ENCODE peak calls at places on chromosomes 3 and 15, in six cellular contexts. E is HCT116, S is GM12878, D is HepG2, U is K562, G is H1. Q is an unnamed sample.

GRCh38 chr3:182829761-182830405 is 36.6 kb downstream of the ATP11B start:
- DNase-seq in E (peak; percentile 27), S (no peak), D (no peak), U (no peak), G (no peak), Q (no peak)

GRCh38 chr15:59300618-59301139 is 72.0 kb downstream of the MYO1E start:
- DNase-seq in E (no peak), S (no peak), D (no peak), U (no peak), G (no peak), Q (no peak)

GRCh38 chr3:71998995-71999673 is 214.2 kb upstream of the PROK2 start:
- DNase-seq in E (no peak), S (no peak), D (no peak), U (no peak), G (no peak), Q (no peak)

GRCh38 chr3:127457094-127457475 is 133.4 kb downstream of the TPRA1 start:
- DNase-seq in E (no peak), S (no peak), D (no peak), U (no peak), G (peak; percentile 77), Q (no peak)

GRCh38 chr15:94494732-94495131 is 263.4 kb downstream of the MCTP2 start:
- DNase-seq in E (no peak), S (no peak), D (no peak), U (no peak), G (no peak), Q (no peak)

GRCh38 chr3:38454179-38454883 is 641 bp downstream of the ACVR2B start:
- DNase-seq in E (no peak), S (no peak), D (no peak), U (peak; percentile 77), G (peak; percentile 67), Q (no peak)

GRCh38 chr15:101182215-101182614 is 69.6 kb downstream of the CHSY1 start:
- DNase-seq in E (no peak), S (no peak), D (no peak), U (no peak), G (no peak), Q (no peak)

GRCh38 chr3:180543877-180544276 is 58.1 kb upstream of the TTC14 start:
- DNase-seq in E (no peak), S (no peak), D (no peak), U (no peak), G (no peak), Q (no peak)

GRCh38 chr15:48858401-48858800 is 19.5 kb upstream of the EID1 start:
- DNase-seq in E (no peak), S (no peak), D (no peak), U (peak; percentile 68), G (no peak), Q (no peak)

GRCh38 chr3:196055683-196056270 is 26.1 kb downstream of the TFRC start:
- DNase-seq in E (no peak), S (no peak), D (peak; percentile 89), U (no peak), G (no peak), Q (no peak)

GRCh38 chr3:8503871-8504610 is 2.4 kb downstream of the LMCD1 start:
- DNase-seq in E (no peak), S (no peak), D (peak; percentile 47), U (no peak), G (no peak), Q (no peak)

GRCh38 chr3:186198442-186198841 is 89.6 kb upstream of the ETV5 start:
- DNase-seq in E (no peak), S (no peak), D (no peak), U (no peak), G (no peak), Q (no peak)

GRCh38 chr15:31212956-31213694 is 111.6 kb upstream of the TRPM1 start:
- DNase-seq in E (no peak), S (no peak), D (no peak), U (no peak), G (no peak), Q (no peak)

GRCh38 chr3:97479740-97480139 is 284.8 kb upstream of the ARL6 start:
- DNase-seq in E (no peak), S (no peak), D (no peak), U (no peak), G (no peak), Q (no peak)

GRCh38 chr3:15903776-15904720 is 106.3 kb upstream of the ANKRD28 start:
- DNase-seq in E (no peak), S (no peak), D (no peak), U (no peak), G (no peak), Q (no peak)

GRCh38 chr15:96342611-96343528 is 12.4 kb downstream of the NR2F2 start:
- DNase-seq in E (no peak), S (no peak), D (no peak), U (no peak), G (peak; percentile 53), Q (no peak)

GRCh38 chr3:47578119-47578630 is 490 bp downstream of the CSPG5 start:
- DNase-seq in E (no peak), S (no peak), D (no peak), U (peak; percentile 91), G (peak; percentile 77), Q (no peak)

GRCh38 chr3:180534828-180535227 is 67.1 kb upstream of the TTC14 start:
- DNase-seq in E (no peak), S (no peak), D (no peak), U (no peak), G (no peak), Q (no peak)

GRCh38 chr3:58041182-58041825 is 33.1 kb downstream of the FLNB start:
- DNase-seq in E (no peak), S (no peak), D (peak; percentile 56), U (no peak), G (no peak), Q (no peak)

GRCh38 chr15:99476413-99477222 is 89.2 kb upstream of the MEF2A start:
- DNase-seq in E (no peak), S (no peak), D (peak; percentile 73), U (no peak), G (no peak), Q (no peak)

GRCh38 chr3:45003859-45004258 is 22.2 kb upstream of the CLEC3B start:
- DNase-seq in E (no peak), S (no peak), D (no peak), U (no peak), G (no peak), Q (no peak)

GRCh38 chr3:109731639-109732473 is 394.5 kb upstream of the DPPA4 start:
- DNase-seq in E (peak; percentile 29), S (no peak), D (peak; percentile 27), U (peak; percentile 7), G (peak; percentile 54), Q (peak; percentile 40)

GRCh38 chr15:48800811-48801460 is 9.9 kb downstream of the CEP152 start:
- DNase-seq in E (no peak), S (no peak), D (peak; percentile 26), U (peak; percentile 10), G (no peak), Q (no peak)

GRCh38 chr3:19816631-19817030 is 117.4 kb downstream of the EFHB start:
- DNase-seq in E (no peak), S (no peak), D (no peak), U (no peak), G (no peak), Q (no peak)

GRCh38 chr15:72796515-72797337 is 13.2 kb upstream of the ADPGK start:
- DNase-seq in E (peak; percentile 15), S (no peak), D (no peak), U (peak; percentile 72), G (peak; percentile 70), Q (no peak)

GRCh38 chr15:90711418-90711824 is 5.7 kb upstream of the BLM start:
- DNase-seq in E (no peak), S (no peak), D (no peak), U (no peak), G (no peak), Q (no peak)

DNA sequence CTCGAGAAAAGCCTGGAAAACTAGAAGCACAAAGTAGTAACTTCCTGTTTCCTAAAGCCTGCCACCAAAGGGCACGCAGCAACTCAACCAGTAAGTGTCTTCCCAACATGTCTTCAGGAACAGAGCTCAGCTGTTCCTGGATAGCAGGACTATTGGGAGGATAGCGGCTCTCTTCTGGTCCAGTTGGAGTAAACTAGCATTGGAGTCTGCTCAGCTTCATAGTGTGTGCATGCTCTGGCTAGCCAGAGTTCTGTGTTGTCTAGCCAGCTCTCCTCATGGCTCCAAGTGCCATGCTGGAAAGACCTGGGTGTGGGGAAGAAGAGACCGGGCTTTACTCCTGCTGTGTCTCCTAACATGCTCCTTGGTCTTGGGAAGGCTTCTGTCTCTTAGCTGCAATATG is 63.1 kb downstream of the IL16 start:
- DNase-seq in E (no peak), S (no peak), D (no peak), U (no peak), G (no peak), Q (no peak)
- H3K4me1 ChIP-seq in E (no peaks in the 10 kb centered on the region), S (no peaks in the 10 kb centered on the region), D (no peaks in the 10 kb centered on the region), U (peaks cover 3% of the 10 kb centered on the region), G (no peaks in the 10 kb centered on the region), Q (no peaks in the 10 kb centered on the region)

GRCh38 chr3:187286467-187287059 is 5.0 kb downstream of the MASP1 start:
- DNase-seq in E (no peak), S (no peak), D (peak; percentile 70), U (peak; percentile 26), G (no peak), Q (no peak)

GRCh38 chr3:187277129-187277462 is 14.4 kb downstream of the MASP1 start:
- DNase-seq in E (no peak), S (no peak), D (no peak), U (no peak), G (no peak), Q (no peak)

GRCh38 chr3:187280644-187281043 is 10.9 kb downstream of the MASP1 start:
- DNase-seq in E (no peak), S (no peak), D (no peak), U (no peak), G (no peak), Q (no peak)

GRCh38 chr3:187276397-187277128 is 15.0 kb downstream of the MASP1 start:
- DNase-seq in E (no peak), S (no peak), D (peak; percentile 65), U (no peak), G (no peak), Q (no peak)

DNA sequence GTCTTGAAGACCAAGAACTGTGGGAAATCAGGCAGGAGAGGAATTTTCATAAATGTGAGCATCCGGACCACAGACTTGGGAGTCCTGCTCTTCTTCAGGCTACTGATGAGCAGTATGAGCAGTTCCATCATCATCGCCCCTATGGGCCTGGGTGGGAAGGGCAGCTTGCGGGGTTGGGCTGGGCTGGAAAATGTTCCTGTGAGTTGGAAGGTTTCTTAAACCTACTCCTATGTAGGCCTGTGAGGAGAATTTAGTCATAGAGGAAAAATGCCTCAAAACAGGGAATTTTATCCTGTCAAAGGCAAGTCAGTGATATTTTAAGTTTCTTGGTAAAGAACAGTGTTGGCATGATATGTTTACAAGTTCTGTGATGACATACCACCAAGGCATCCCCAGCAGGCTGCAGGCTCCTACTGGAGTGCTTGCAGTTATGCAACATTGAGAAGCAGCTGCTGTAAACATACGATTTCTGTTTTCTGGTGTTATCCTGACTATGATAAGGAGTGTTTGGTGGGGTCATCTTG is 10.3 kb downstream of the MASP1 start:
- DNase-seq in E (no peak), S (no peak), D (no peak), U (peak; percentile 9), G (no peak), Q (no peak)
- TF ChIP-seq ZNF274 in E (no peak), S (no peak), D (no peak), U (no peak), G (no peak), Q (no peak)

GRCh38 chr3:134308350-134308891 is 57.8 kb upstream of the RYK start:
- DNase-seq in E (peak; percentile 63), S (peak; percentile 8), D (peak; percentile 74), U (peak; percentile 62), G (peak; percentile 95), Q (peak; percentile 75)
- H3K4me3 ChIP-seq in E (peak overlapping the region; percentile 17), S (no peak overlapping the region), D (peak overlapping the region; percentile 27), U (no peak overlapping the region), G (no peak overlapping the region), Q (no peak overlapping the region)

GRCh38 chr3:42144209-42144608 is 53.1 kb downstream of the TRAK1 start:
- DNase-seq in E (no peak), S (no peak), D (no peak), U (no peak), G (no peak), Q (no peak)
- H3K4me1 ChIP-seq in E (peaks cover 1% of the 10 kb centered on the region), S (peaks cover 4% of the 10 kb centered on the region), D (no peaks in the 10 kb centered on the region), U (no peaks in the 10 kb centered on the region), G (no peaks in the 10 kb centered on the region), Q (no peaks in the 10 kb centered on the region)

Q was measured in NT2/D1.